ENCODE peak calls at places on chromosomes 12 and 14, in nine cellular contexts. P is amniotic stem cell, T is neural crest cell, D is EL, E is GM20000, H is progenitor cell of endocrine pancreas, U is OCI-LY7, I is HTR-8/SVneo, O is HT-29. Z is an unnamed sample.

GRCh38 chr12:52423035-52423434 is 11.1 kb downstream of the KRT75 start:
- DNase-seq in P (no peak), T (no peak), D (no peak), E (no peak), H (no peak), U (no peak), I (no peak), O (no peak), Z (no peak)

GRCh38 chr12:63301311-63301710 is 150.3 kb upstream of the AVPR1A start:
- DNase-seq in P (no peak), T (no peak), D (no peak), E (no peak), H (no peak), U (no peak), I (no peak), O (peak; percentile 19), Z (no peak)

GRCh38 chr12:14256139-14256538 is 109.3 kb upstream of the ATF7IP start:
- DNase-seq in P (no peak), T (no peak), D (peak; percentile 21), E (no peak), H (no peak), U (no peak), I (no peak), O (no peak), Z (peak; percentile 76)

GRCh38 chr14:99166506-99166905 is 105.5 kb downstream of the BCL11B start:
- DNase-seq in P (no peak), T (no peak), D (no peak), E (no peak), H (no peak), U (no peak), I (no peak), O (no peak), Z (no peak)

GRCh38 chr14:28116716-28117115 is 649.9 kb upstream of the FOXG1 start:
- DNase-seq in P (no peak), T (no peak), D (no peak), E (no peak), H (no peak), U (no peak), I (no peak), O (no peak), Z (peak; percentile 7)

GRCh38 chr14:71103662-71104484 is 196.6 kb downstream of the PCNX1 start:
- DNase-seq in P (peak; percentile 30), T (no peak), D (peak; percentile 70), E (peak; percentile 57), H (no peak), U (peak; percentile 80), I (peak; percentile 92), O (peak; percentile 65), Z (peak; percentile 71)

GRCh38 chr12:23931176-23931575 is 18.3 kb downstream of the SOX5 start:
- DNase-seq in P (no peak), T (no peak), D (no peak), E (no peak), H (no peak), U (no peak), I (no peak), O (no peak), Z (no peak)

GRCh38 chr12:80858356-80858755 is 79.4 kb downstream of the LIN7A start:
- DNase-seq in P (no peak), T (no peak), D (peak; percentile 34), E (no peak), H (no peak), U (no peak), I (no peak), O (no peak), Z (no peak)

GRCh38 chr12:10641735-10642500 is 28.5 kb upstream of the MAGOHB start:
- DNase-seq in P (peak; percentile 26), T (no peak), D (peak; percentile 75), E (no peak), H (no peak), U (no peak), I (peak; percentile 37), O (peak; percentile 39), Z (no peak)

GRCh38 chr12:130832561-130833209 is 6.4 kb downstream of the STX2 start:
- DNase-seq in P (no peak), T (no peak), D (peak; percentile 66), E (no peak), H (no peak), U (no peak), I (peak; percentile 52), O (no peak), Z (peak; percentile 94)

GRCh38 chr12:57840701-57841100 is 5.8 kb downstream of the CTDSP2 start:
- DNase-seq in P (no peak), T (no peak), D (no peak), E (no peak), H (no peak), U (no peak), I (no peak), O (no peak), Z (peak; percentile 41)

GRCh38 chr12:91215940-91216454 is 33.4 kb upstream of the DCN start:
- DNase-seq in P (no peak), T (no peak), D (peak; percentile 25), E (no peak), H (no peak), U (no peak), I (no peak), O (no peak), Z (no peak)

GRCh38 chr14:62209287-62209899 is 447.2 kb downstream of the SNAPC1 start:
- DNase-seq in P (peak; percentile 31), T (no peak), D (peak; percentile 78), E (no peak), H (no peak), U (no peak), I (peak; percentile 66), O (no peak), Z (no peak)

GRCh38 chr12:94145231-94145979 is 3.0 kb upstream of the PLXNC1 start:
- DNase-seq in P (peak; percentile 12), T (no peak), D (peak; percentile 64), E (peak; percentile 55), H (no peak), U (peak; percentile 56), I (peak; percentile 45), O (no peak), Z (peak; percentile 90)

GRCh38 chr14:90805662-90806548 is 10.3 kb downstream of the TTC7B start:
- DNase-seq in P (no peak), T (no peak), D (no peak), E (no peak), H (no peak), U (no peak), I (no peak), O (no peak), Z (peak; percentile 46)

GRCh38 chr12:96070670-96071279 is 35.4 kb upstream of the LTA4H start:
- DNase-seq in P (no peak), T (no peak), D (peak; percentile 44), E (peak; percentile 29), H (no peak), U (peak; percentile 35), I (no peak), O (peak; percentile 29), Z (no peak)

GRCh38 chr12:129984097-129984496 is 80.3 kb upstream of the TMEM132D start:
- DNase-seq in P (no peak), T (no peak), D (no peak), E (no peak), H (no peak), U (no peak), I (no peak), O (no peak), Z (no peak)

GRCh38 chr14:68910540-68910939 is 68.6 kb downstream of the ACTN1 start:
- DNase-seq in P (no peak), T (no peak), D (no peak), E (no peak), H (no peak), U (peak; percentile 10), I (no peak), O (no peak), Z (no peak)

GRCh38 chr12:106227641-106228319 is 20.0 kb downstream of the CKAP4 start:
- DNase-seq in P (no peak), T (no peak), D (no peak), E (no peak), H (no peak), U (no peak), I (no peak), O (no peak), Z (no peak)

GRCh38 chr12:93003540-93004239 is 74.6 kb upstream of the EEA1 start:
- DNase-seq in P (no peak), T (no peak), D (no peak), E (no peak), H (no peak), U (no peak), I (no peak), O (no peak), Z (no peak)

GRCh38 chr14:91419044-91419397 is 1.4 kb upstream of the CCDC88C start:
- DNase-seq in P (no peak), T (no peak), D (no peak), E (no peak), H (no peak), U (no peak), I (no peak), O (no peak), Z (peak; percentile 37)

GRCh38 chr12:40768125-40768864 is 76.1 kb downstream of the CNTN1 start:
- DNase-seq in P (no peak), T (no peak), D (no peak), E (no peak), H (no peak), U (no peak), I (no peak), O (no peak), Z (no peak)

GRCh38 chr14:105086833-105087307 is 21.6 kb upstream of the GPR132 start:
- DNase-seq in P (peak; percentile 58), T (peak; percentile 82), D (peak; percentile 80), E (peak; percentile 92), H (peak; percentile 84), U (peak; percentile 80), I (peak; percentile 68), O (peak; percentile 74), Z (peak; percentile 80)

GRCh38 chr12:76346236-76346635 is 2.0 kb downstream of the BBS10 start:
- DNase-seq in P (no peak), T (no peak), D (no peak), E (no peak), H (no peak), U (no peak), I (no peak), O (no peak), Z (no peak)

Z was measured in OCI-M1.